ENCODE peak calls at places on chromosomes 4 and X, in eight cellular contexts. S is T-helper 2 cell; E is stomach; Z is neural crest cell; V is posterior cingulate gyrus; D is activated CD8-positive, alpha-beta T cell treated with anti-CD3 and anti-CD28 coated beads for 36 hours; Y is caudate nucleus; A is ureter. J is an unnamed sample.

GRCh38 chr4:85842540-85842939 is 367.6 kb downstream of the ARHGAP24 start:
- DNase-seq in S (no peak), E (no peak), Z (no peak), V (peak; percentile 39), D (peak; percentile 21), Y (peak; percentile 50), A (no peak), J (no peak)

GRCh38 chr4:103996059-103996458 is 276.3 kb upstream of the TACR3 start:
- DNase-seq in S (no peak), E (no peak), Z (no peak), V (no peak), D (no peak), Y (no peak), A (no peak), J (no peak)

GRCh38 chr4:76943790-76944189 is 5.8 kb upstream of the SEPTIN11 start:
- DNase-seq in S (no peak), E (no peak), Z (no peak), V (no peak), D (no peak), Y (no peak), A (no peak), J (no peak)

GRCh38 chr4:75710246-75710645 is 14.1 kb upstream of the USO1 start:
- DNase-seq in S (no peak), E (no peak), Z (no peak), V (no peak), D (no peak), Y (no peak), A (no peak), J (no peak)

GRCh38 chr4:5371415-5372190 is 320.3 kb downstream of the STK32B start:
- DNase-seq in S (no peak), E (no peak), Z (no peak), V (no peak), D (no peak), Y (no peak), A (no peak), J (no peak)

GRCh38 chrX:115952417-115953092 is 218.0 kb upstream of the AGTR2 start:
- DNase-seq in S (no peak), E (no peak), Z (no peak), V (no peak), D (no peak), Y (no peak), A (no peak), J (no peak)

GRCh38 chr4:139528377-139529005 is 27.5 kb downstream of the SETD7 start:
- DNase-seq in S (no peak), E (peak; percentile 45), Z (no peak), V (no peak), D (peak; percentile 12), Y (no peak), A (no peak), J (no peak)

GRCh38 chrX:132614297-132614696 is 125.5 kb upstream of the MBNL3 start:
- DNase-seq in S (no peak), E (no peak), Z (no peak), V (no peak), D (no peak), Y (no peak), A (no peak), J (no peak)

GRCh38 chr4:66357316-66357715 is 687.0 kb upstream of the EPHA5 start:
- DNase-seq in S (no peak), E (no peak), Z (no peak), V (no peak), D (no peak), Y (no peak), A (no peak), J (no peak)

GRCh38 chrX:130120321-130120731 is 10.0 kb upstream of the ELF4 start:
- DNase-seq in S (no peak), E (no peak), Z (peak; percentile 13), V (no peak), D (peak; percentile 46), Y (no peak), A (no peak), J (no peak)

GRCh38 chr4:73608677-73609594 is 11.3 kb downstream of the RASSF6 start:
- DNase-seq in S (no peak), E (no peak), Z (no peak), V (no peak), D (no peak), Y (no peak), A (no peak), J (no peak)

GRCh38 chr4:56181140-56181950 is 205.9 kb downstream of the AASDH start:
- DNase-seq in S (no peak), E (no peak), Z (no peak), V (no peak), D (no peak), Y (no peak), A (no peak), J (no peak)

GRCh38 chr4:39335566-39335965 is 30.6 kb downstream of the RFC1 start:
- DNase-seq in S (no peak), E (no peak), Z (no peak), V (no peak), D (no peak), Y (no peak), A (no peak), J (no peak)

GRCh38 chr4:146643812-146644401 is 5.2 kb downstream of the POU4F2 start:
- DNase-seq in S (no peak), E (no peak), Z (no peak), V (no peak), D (no peak), Y (no peak), A (no peak), J (no peak)

GRCh38 chr4:141335166-141335565 is 114.5 kb downstream of the ZNF330 start:
- DNase-seq in S (no peak), E (no peak), Z (no peak), V (no peak), D (no peak), Y (no peak), A (no peak), J (no peak)

GRCh38 chr4:13531609-13531998 is 12.7 kb downstream of the NKX3-2 start:
- DNase-seq in S (no peak), E (no peak), Z (no peak), V (no peak), D (no peak), Y (no peak), A (no peak), J (no peak)

GRCh38 chr4:106816501-106816900 is 219.6 kb downstream of the DKK2 start:
- DNase-seq in S (no peak), E (no peak), Z (no peak), V (no peak), D (no peak), Y (no peak), A (no peak), J (no peak)

GRCh38 chr4:155572106-155572703 is 94.4 kb upstream of the GUCY1A1 start:
- DNase-seq in S (no peak), E (no peak), Z (no peak), V (no peak), D (no peak), Y (no peak), A (no peak), J (no peak)

GRCh38 chr4:2929469-2929868 is 33.7 kb downstream of the NOP14 start:
- DNase-seq in S (no peak), E (peak; percentile 24), Z (no peak), V (no peak), D (no peak), Y (no peak), A (no peak), J (no peak)

GRCh38 chr4:36209941-36210663 is 34.2 kb downstream of the ARAP2 start:
- DNase-seq in S (no peak), E (no peak), Z (no peak), V (no peak), D (no peak), Y (no peak), A (no peak), J (no peak)

GRCh38 chr4:46450556-46450955 is 60.6 kb upstream of the GABRA2 start:
- DNase-seq in S (no peak), E (no peak), Z (no peak), V (no peak), D (no peak), Y (no peak), A (no peak), J (no peak)

GRCh38 chr4:5996641-5997040 is 21.6 kb downstream of the C4orf50 start:
- DNase-seq in S (no peak), E (no peak), Z (no peak), V (no peak), D (no peak), Y (no peak), A (no peak), J (no peak)

GRCh38 chr4:37687175-37687525 is 974 bp upstream of the RELL1 start:
- DNase-seq in S (no peak), E (no peak), Z (no peak), V (no peak), D (no peak), Y (no peak), A (no peak), J (no peak)

GRCh38 chr4:54525602-54526001 is 132.2 kb upstream of the KIT start:
- DNase-seq in S (no peak), E (no peak), Z (no peak), V (no peak), D (no peak), Y (no peak), A (no peak), J (no peak)

GRCh38 chr4:13851541-13851940 is 224.0 kb upstream of the BOD1L1 start:
- DNase-seq in S (no peak), E (no peak), Z (no peak), V (no peak), D (no peak), Y (no peak), A (no peak), J (no peak)

GRCh38 chr4:81965454-81965853 is 408.3 kb downstream of the HNRNPD start:
- DNase-seq in S (no peak), E (no peak), Z (no peak), V (no peak), D (no peak), Y (no peak), A (no peak), J (no peak)

GRCh38 chr4:73343432-73343831 is 60.7 kb upstream of the ALB start:
- DNase-seq in S (no peak), E (no peak), Z (no peak), V (no peak), D (no peak), Y (no peak), A (no peak), J (peak; percentile 68)

GRCh38 chr4:167873536-167873935 is 218.8 kb upstream of the ANXA10 start:
- DNase-seq in S (no peak), E (no peak), Z (no peak), V (no peak), D (no peak), Y (no peak), A (no peak), J (no peak)

GRCh38 chr4:158895797-158896442 is 127.1 kb downstream of the FNIP2 start:
- DNase-seq in S (no peak), E (peak; percentile 31), Z (no peak), V (peak; percentile 32), D (no peak), Y (no peak), A (no peak), J (no peak)

GRCh38 chr4:48490680-48491513 is 845 bp downstream of the ZAR1 start:
- DNase-seq in S (no peak), E (no peak), Z (no peak), V (no peak), D (peak; percentile 24), Y (no peak), A (no peak), J (no peak)

J was measured in left lobe of liver.